ENCODE peak calls at places on chromosomes 2 and 18, in ten cellular contexts. I, L, U, N, V, M, C, Y, W and Z are unnamed samples.

GRCh38 chr2:50782543-50782942 is 249.4 kb downstream of the NRXN1 start:
- DNase-seq in I (no peak), L (no peak), U (no peak), N (no peak), V (no peak), M (no peak), C (no peak), Y (no peak), W (no peak), Z (no peak)

GRCh38 chr18:61651145-61651879 is 241.5 kb downstream of the RNF152 start:
- DNase-seq in I (no peak), L (no peak), U (no peak), N (no peak), V (no peak), M (no peak), C (no peak), Y (no peak), W (no peak), Z (no peak)

GRCh38 chr2:88003074-88003755 is 13.1 kb downstream of the RNU2-63P start:
- DNase-seq in I (no peak), L (no peak), U (no peak), N (peak; percentile 39), V (no peak), M (no peak), C (no peak), Y (no peak), W (peak; percentile 83), Z (no peak)

GRCh38 chr2:22329097-22329716 is 1055.8 kb upstream of the KLHL29 start:
- DNase-seq in I (no peak), L (no peak), U (no peak), N (peak; percentile 9), V (no peak), M (no peak), C (no peak), Y (no peak), W (no peak), Z (no peak)

GRCh38 chr2:200993097-200993496 is 29.6 kb upstream of the ORC2 start:
- DNase-seq in I (no peak), L (no peak), U (no peak), N (peak; percentile 47), V (no peak), M (no peak), C (no peak), Y (no peak), W (no peak), Z (no peak)

GRCh38 chr2:151922845-151923666 is 94.8 kb upstream of the ARL5A start:
- DNase-seq in I (no peak), L (no peak), U (peak; percentile 10), N (peak; percentile 42), V (no peak), M (no peak), C (no peak), Y (no peak), W (no peak), Z (peak; percentile 89)

GRCh38 chr2:8790739-8791162 is 46.7 kb downstream of the KIDINS220 start:
- DNase-seq in I (no peak), L (no peak), U (no peak), N (no peak), V (no peak), M (no peak), C (no peak), Y (no peak), W (no peak), Z (no peak)

GRCh38 chr2:163604941-163605555 is 130.8 kb downstream of the FIGN start:
- DNase-seq in I (no peak), L (no peak), U (no peak), N (peak; percentile 55), V (no peak), M (no peak), C (no peak), Y (no peak), W (no peak), Z (peak; percentile 63)

GRCh38 chr2:67486041-67486796 is 89.1 kb downstream of the ETAA1 start:
- DNase-seq in I (no peak), L (no peak), U (no peak), N (peak; percentile 44), V (no peak), M (no peak), C (no peak), Y (no peak), W (peak; percentile 49), Z (no peak)

GRCh38 chr2:201057715-201058248 is 13.7 kb downstream of the HYCC2 start:
- DNase-seq in I (no peak), L (no peak), U (no peak), N (peak; percentile 27), V (no peak), M (no peak), C (no peak), Y (no peak), W (peak; percentile 52), Z (no peak)

GRCh38 chr2:96701636-96702035 is 38.2 kb downstream of the LMAN2L start:
- DNase-seq in I (no peak), L (no peak), U (no peak), N (no peak), V (no peak), M (no peak), C (no peak), Y (no peak), W (no peak), Z (no peak)

GRCh38 chr2:121480826-121481225 is 49.9 kb upstream of the RNU4ATAC start:
- DNase-seq in I (peak; percentile 71), L (no peak), U (peak; percentile 92), N (peak; percentile 99), V (peak; percentile 98), M (no peak), C (no peak), Y (no peak), W (no peak), Z (peak; percentile 93)

GRCh38 chr2:128786800-128787478 is 468.3 kb upstream of the HS6ST1 start:
- DNase-seq in I (no peak), L (no peak), U (no peak), N (peak; percentile 20), V (peak; percentile 12), M (no peak), C (no peak), Y (no peak), W (peak; percentile 78), Z (no peak)

GRCh38 chr2:65420712-65421431 is 11.5 kb downstream of the SPRED2 start:
- DNase-seq in I (no peak), L (no peak), U (no peak), N (peak; percentile 60), V (no peak), M (peak; percentile 28), C (no peak), Y (no peak), W (peak; percentile 54), Z (peak; percentile 24)

GRCh38 chr2:122635649-122636496 is 880.4 kb downstream of the TSN start:
- DNase-seq in I (no peak), L (no peak), U (no peak), N (peak; percentile 24), V (no peak), M (no peak), C (no peak), Y (no peak), W (no peak), Z (no peak)

GRCh38 chr18:34493566-34494358 is 216.3 kb upstream of the DTNA start:
- DNase-seq in I (no peak), L (no peak), U (no peak), N (peak; percentile 10), V (no peak), M (no peak), C (no peak), Y (no peak), W (peak; percentile 81), Z (no peak)

GRCh38 chr18:40938615-40939014 is 1016.4 kb upstream of the PIK3C3 start:
- DNase-seq in I (no peak), L (no peak), U (no peak), N (peak; percentile 6), V (no peak), M (no peak), C (no peak), Y (no peak), W (no peak), Z (no peak)

GRCh38 chr2:17495590-17495989 is 22.6 kb downstream of the RAD51AP2 start:
- DNase-seq in I (peak; percentile 69), L (no peak), U (no peak), N (no peak), V (no peak), M (no peak), C (no peak), Y (no peak), W (no peak), Z (no peak)

GRCh38 chr18:73895701-73896100 is 251.9 kb downstream of the FBXO15 start:
- DNase-seq in I (no peak), L (no peak), U (no peak), N (no peak), V (no peak), M (no peak), C (no peak), Y (no peak), W (peak; percentile 82), Z (no peak)

GRCh38 chr18:65737346-65737745 is 13.5 kb upstream of the CDH7 start:
- DNase-seq in I (no peak), L (no peak), U (no peak), N (no peak), V (no peak), M (no peak), C (no peak), Y (no peak), W (no peak), Z (no peak)

GRCh38 chr2:171436307-171436706 is 2.3 kb downstream of the DCAF17 start:
- DNase-seq in I (peak; percentile 56), L (no peak), U (peak; percentile 42), N (peak; percentile 70), V (peak; percentile 15), M (no peak), C (no peak), Y (no peak), W (no peak), Z (peak; percentile 35)

GRCh38 chr18:48649231-48649630 is 110.4 kb downstream of the CTIF start:
- DNase-seq in I (no peak), L (no peak), U (no peak), N (no peak), V (no peak), M (no peak), C (no peak), Y (no peak), W (peak; percentile 87), Z (no peak)

GRCh38 chr18:63366991-63367240 is at the start of gene KDSR:
- DNase-seq in I (no peak), L (peak; percentile 5), U (no peak), N (no peak), V (no peak), M (no peak), C (no peak), Y (no peak), W (no peak), Z (no peak)

GRCh38 chr2:74735544-74735943 is 81.5 kb downstream of the SEMA4F start:
- DNase-seq in I (no peak), L (no peak), U (no peak), N (no peak), V (no peak), M (no peak), C (no peak), Y (no peak), W (no peak), Z (no peak)

GRCh38 chr2:38037757-38038615 is 38.0 kb downstream of the CYP1B1 start:
- DNase-seq in I (no peak), L (no peak), U (peak; percentile 30), N (peak; percentile 86), V (no peak), M (peak; percentile 28), C (no peak), Y (no peak), W (peak; percentile 81), Z (no peak)

GRCh38 chr2:123840614-123841013 is 184.5 kb upstream of the CNTNAP5 start:
- DNase-seq in I (no peak), L (no peak), U (no peak), N (no peak), V (no peak), M (no peak), C (no peak), Y (no peak), W (no peak), Z (no peak)

GRCh38 chr2:157625311-157625710 is 3.4 kb downstream of the ACVR1C start:
- DNase-seq in I (no peak), L (no peak), U (no peak), N (peak; percentile 2), V (no peak), M (peak; percentile 63), C (no peak), Y (peak; percentile 23), W (no peak), Z (no peak)